ENCODE peak calls at places on chromosomes 7 and 10, in seven cellular contexts. D is astrocyte of the spinal cord; C is C1 segment of cervical spinal cord; Y is T-helper 9 cell; K is activated T-cell treated with anti-CD3 and anti-CD28 coated beads, Interleukin-2, amount 50 U/mL, for 1 hour; R is kidney; L is left colon. G is an unnamed sample.

GRCh38 chr10:119415121-119415520 is 127.4 kb downstream of the RGS10 start:
- DNase-seq in D (no peak), C (no peak), Y (no peak), K (no peak), R (no peak), L (no peak), G (no peak)

GRCh38 chr7:13826752-13827151 is 162.7 kb downstream of the ETV1 start:
- DNase-seq in D (no peak), C (no peak), Y (no peak), K (no peak), R (no peak), L (no peak), G (no peak)

GRCh38 chr7:11083214-11083568 is 109.5 kb downstream of the PHF14 start:
- DNase-seq in D (no peak), C (no peak), Y (no peak), K (no peak), R (no peak), L (no peak), G (no peak)

GRCh38 chr10:5888843-5889623 is 660 bp downstream of the ANKRD16 start:
- DNase-seq in D (peak), C (peak), Y (peak), K (peak), R (peak), L (peak), G (peak)

GRCh38 chr10:57579926-57580325 is 687.8 kb downstream of the IPMK start:
- DNase-seq in D (peak), C (no peak), Y (no peak), K (no peak), R (no peak), L (no peak), G (no peak)

GRCh38 chr10:1299041-1299726 is 243.0 kb downstream of the WDR37 start:
- DNase-seq in D (no peak), C (no peak), Y (no peak), K (no peak), R (no peak), L (no peak), G (no peak)

GRCh38 chr7:20107582-20107981 is 109.6 kb downstream of the MACC1 start:
- DNase-seq in D (no peak), C (no peak), Y (no peak), K (no peak), R (no peak), L (no peak), G (no peak)

GRCh38 chr10:96334888-96335526 is 23.8 kb downstream of the OPALIN start:
- DNase-seq in D (peak), C (peak), Y (no peak), K (no peak), R (no peak), L (no peak), G (no peak)

GRCh38 chr7:140810830-140811556 is 113.7 kb downstream of the BRAF start:
- DNase-seq in D (peak), C (peak), Y (peak), K (peak), R (no peak), L (peak), G (peak)

GRCh38 chr7:101859411-101860106 is 42.1 kb downstream of the CUX1 start:
- DNase-seq in D (no peak), C (no peak), Y (no peak), K (no peak), R (no peak), L (no peak), G (no peak)

GRCh38 chr7:47227762-47228177 is 354.1 kb downstream of the TNS3 start:
- DNase-seq in D (peak), C (no peak), Y (no peak), K (no peak), R (peak), L (peak), G (no peak)

GRCh38 chr7:20236790-20237189 is 19.6 kb upstream of the MACC1 start:
- DNase-seq in D (peak), C (no peak), Y (no peak), K (no peak), R (no peak), L (no peak), G (no peak)

GRCh38 chr10:96699613-96700012 is 20.7 kb downstream of the PIK3AP1 start:
- DNase-seq in D (no peak), C (no peak), Y (no peak), K (no peak), R (no peak), L (no peak), G (no peak)

GRCh38 chr7:152899482-152900166 is 140.1 kb downstream of the ACTR3B start:
- DNase-seq in D (peak), C (peak), Y (no peak), K (no peak), R (peak), L (no peak), G (no peak)

GRCh38 chr7:26549281-26549943 is 257.8 kb downstream of the SNX10 start:
- DNase-seq in D (no peak), C (peak), Y (no peak), K (no peak), R (no peak), L (no peak), G (no peak)

GRCh38 chr10:29353887-29354561 is 65.2 kb downstream of the LYZL1 start:
- DNase-seq in D (no peak), C (no peak), Y (no peak), K (no peak), R (no peak), L (no peak), G (no peak)

GRCh38 chr10:13859979-13860619 is 273.3 kb downstream of the PRPF18 start:
- DNase-seq in D (no peak), C (no peak), Y (no peak), K (no peak), R (no peak), L (no peak), G (no peak)

GRCh38 chr7:118573065-118573464 is 348.6 kb downstream of the ANKRD7 start:
- DNase-seq in D (peak), C (peak), Y (no peak), K (no peak), R (no peak), L (no peak), G (no peak)

GRCh38 chr7:148524479-148525173 is 65.9 kb upstream of the C7orf33 start:
- DNase-seq in D (no peak), C (no peak), Y (no peak), K (no peak), R (no peak), L (no peak), G (no peak)

GRCh38 chr10:114499630-114500190 is 95.4 kb upstream of the AFAP1L2 start:
- DNase-seq in D (no peak), C (no peak), Y (peak), K (peak), R (no peak), L (peak), G (no peak)

GRCh38 chr10:90344226-90344625 is 513.6 kb downstream of the HTR7 start:
- DNase-seq in D (no peak), C (no peak), Y (no peak), K (no peak), R (no peak), L (no peak), G (no peak)

GRCh38 chr7:28804990-28805389 is 153.1 kb downstream of the TRIL start:
- DNase-seq in D (peak), C (no peak), Y (no peak), K (no peak), R (no peak), L (no peak), G (no peak)

GRCh38 chr7:45884136-45884535 is 4.2 kb upstream of the IGFBP1 start:
- DNase-seq in D (no peak), C (no peak), Y (no peak), K (no peak), R (no peak), L (no peak), G (no peak)

GRCh38 chr10:42961776-42962119 is 115.1 kb upstream of the RET start:
- DNase-seq in D (no peak), C (no peak), Y (no peak), K (no peak), R (no peak), L (no peak), G (no peak)